ENCODE peak calls at places on chromosomes 4 and X, in six cellular contexts. A is right cardiac atrium, T is upper lobe of right lung, O is adipocyte, H is tibial nerve, J is pancreas. X is an unnamed sample.
A peak's percentile ranks its signal among the peaks of the same experiment; 100 is the strongest.

GRCh38 chrX:121876316-121876715 is 828.9 kb downstream of the GLUD2 start:
- DNase-seq in T (no peak), J (no peak), A (no peak), H (no peak), O (peak; percentile 76), X (no peak)

GRCh38 chr4:26953361-26953760 is 92.7 kb downstream of the STIM2 start:
- DNase-seq in A (no peak), O (peak; percentile 3), J (no peak), H (no peak), T (no peak), X (no peak)

GRCh38 chrX:74453178-74453577 is 31.9 kb downstream of the SLC16A2 start:
- DNase-seq in O (no peak), H (no peak), J (no peak), T (no peak), A (no peak), X (no peak)

GRCh38 chr4:83112239-83112638 is 2.3 kb downstream of the PLAC8 start:
- DNase-seq in O (no peak), T (no peak), A (no peak), J (no peak), H (no peak), X (peak; percentile 39)

GRCh38 chr4:6019316-6020263 is 1.4 kb upstream of the C4orf50 start:
- DNase-seq in O (peak; percentile 70), T (no peak), J (peak; percentile 57), A (no peak), H (no peak), X (peak; percentile 46)

GRCh38 chrX:17459008-17459407 is 84.0 kb downstream of the NHS start:
- DNase-seq in A (peak; percentile 49), T (no peak), J (no peak), O (peak; percentile 80), H (no peak), X (no peak)

GRCh38 chr4:97215426-97215825 is 927.9 kb downstream of the STPG2 start:
- DNase-seq in O (no peak), H (no peak), A (no peak), J (no peak), T (no peak), X (no peak)

GRCh38 chr4:26503427-26503826 is 13.1 kb upstream of the CCKAR start:
- DNase-seq in O (no peak), H (no peak), J (no peak), A (no peak), T (no peak), X (no peak)

GRCh38 chr4:155099231-155099630 is 109.2 kb upstream of the NPY2R start:
- DNase-seq in J (no peak), A (no peak), O (no peak), T (no peak), H (no peak), X (no peak)

GRCh38 chrX:45017946-45018345 is 145.0 kb downstream of the KDM6A start:
- DNase-seq in T (no peak), J (no peak), A (no peak), H (no peak), O (no peak), X (peak; percentile 14)

GRCh38 chrX:30786374-30786773 is 102.7 kb downstream of the TAB3 start:
- DNase-seq in J (no peak), O (no peak), T (no peak), H (no peak), A (no peak), X (no peak)

GRCh38 chr4:1480720-1481119 is 74.5 kb upstream of the NKX1-1 start:
- DNase-seq in A (no peak), O (no peak), H (no peak), T (peak; percentile 21), J (no peak), X (no peak)

GRCh38 chrX:41491267-41492004 is 44.3 kb downstream of the NYX start:
- DNase-seq in H (no peak), T (no peak), O (peak; percentile 80), A (no peak), J (no peak), X (no peak)

GRCh38 chr4:60724623-60725022 is 475.5 kb upstream of the ADGRL3 start:
- DNase-seq in J (no peak), A (no peak), H (no peak), T (no peak), O (peak; percentile 87), X (peak; percentile 0)

GRCh38 chrX:130170752-130171445 is 863 bp upstream of the RAB33A start:
- DNase-seq in J (no peak), A (peak; percentile 44), H (no peak), T (peak; percentile 61), O (peak; percentile 43), X (no peak)

GRCh38 chr4:184548651-184549341 is 74.4 kb upstream of the IRF2 start:
- DNase-seq in H (no peak), J (no peak), T (no peak), A (no peak), O (no peak), X (peak; percentile 92)

GRCh38 chr4:80986021-80986420 is 44.5 kb upstream of the BMP3 start:
- DNase-seq in T (no peak), A (no peak), H (no peak), O (no peak), J (no peak), X (no peak)

GRCh38 chr4:78784255-78784654 is 8.1 kb downstream of the BMP2K start:
- DNase-seq in J (no peak), A (no peak), O (peak; percentile 66), H (no peak), T (no peak), X (no peak)

GRCh38 chr4:126209117-126209516 is 894.4 kb downstream of the FAT4 start:
- DNase-seq in H (no peak), O (no peak), T (no peak), J (no peak), A (no peak), X (no peak)

GRCh38 chr4:145083891-145084640 is 13.9 kb downstream of the ANAPC10 start:
- DNase-seq in A (no peak), H (no peak), O (no peak), J (no peak), T (no peak), X (no peak)

GRCh38 chrX:3271485-3272186 is 74.8 kb downstream of the MXRA5 start:
- DNase-seq in O (peak; percentile 71), A (no peak), T (no peak), J (no peak), H (no peak), X (no peak)

GRCh38 chr4:6198278-6198677 is 2.1 kb downstream of the JAKMIP1 start:
- DNase-seq in T (no peak), J (no peak), H (no peak), A (no peak), O (no peak), X (no peak)

GRCh38 chrX:70527053-70527452 is 82.4 kb downstream of the DLG3 start:
- DNase-seq in T (no peak), A (no peak), J (no peak), O (no peak), H (no peak), X (no peak)

GRCh38 chr4:156169011-156169410 is 215.3 kb upstream of the CTSO start:
- DNase-seq in A (peak; percentile 29), O (peak; percentile 88), T (no peak), J (no peak), H (no peak), X (no peak)

GRCh38 chr4:185227131-185227551 is 17.7 kb downstream of the SNX25 start:
- DNase-seq in A (no peak), H (no peak), J (peak; percentile 81), O (no peak), T (no peak), X (peak; percentile 51)

GRCh38 chr4:183146478-183146877 is 47.4 kb downstream of the WWC2 start:
- DNase-seq in J (no peak), A (no peak), T (no peak), H (no peak), O (no peak), X (no peak)

GRCh38 chr4:82918091-82918490 is 17.6 kb downstream of the THAP9 start:
- DNase-seq in H (no peak), A (no peak), T (no peak), O (no peak), J (no peak), X (no peak)

GRCh38 chr4:79689735-79690134 is 281.7 kb upstream of the GK2 start:
- DNase-seq in O (no peak), H (no peak), J (no peak), A (no peak), T (no peak), X (no peak)

GRCh38 chrX:16838202-16839066 is 31.7 kb downstream of the RBBP7 start:
- DNase-seq in T (no peak), A (no peak), H (no peak), J (no peak), O (peak; percentile 78), X (no peak)

GRCh38 chr4:128354205-128354821 is 66.7 kb upstream of the PGRMC2 start:
- DNase-seq in O (peak; percentile 78), T (no peak), A (peak; percentile 45), J (peak; percentile 50), H (no peak), X (peak; percentile 67)

GRCh38 chr4:139743027-139743426 is 77.4 kb downstream of the MGST2 start:
- DNase-seq in H (no peak), A (no peak), O (no peak), J (no peak), T (no peak), X (no peak)

GRCh38 chr4:174173360-174173759 is 110.1 kb downstream of the FBXO8 start:
- DNase-seq in J (no peak), T (no peak), O (peak; percentile 61), H (no peak), A (no peak), X (no peak)

GRCh38 chr4:8865681-8866310 is 5.8 kb downstream of the HMX1 start:
- DNase-seq in O (no peak), H (no peak), A (no peak), J (no peak), T (no peak), X (no peak)

GRCh38 chr4:109702950-109703663 is at the start of gene CASP6:
- DNase-seq in J (peak; percentile 88), T (peak; percentile 95), A (peak; percentile 90), O (peak; percentile 90), H (peak; percentile 78), X (peak; percentile 92)
- H3K4me3 ChIP-seq in J (peak within 1 kb of the TSS; percentile 59), T (peak within 1 kb of the TSS; percentile 75), A (peak within 1 kb of the TSS; percentile 76), O (peak within 1 kb of the TSS; percentile 93), H (peak within 1 kb of the TSS; percentile 62), X (peak within 1 kb of the TSS; percentile 79)

GRCh38 chr4:7810792-7811535 is 128.7 kb downstream of the AFAP1 start:
- DNase-seq in A (peak; percentile 58), H (no peak), J (no peak), T (peak; percentile 48), O (no peak), X (no peak)
- H3K4me3 ChIP-seq in A (no peak overlapping the region), H (no peak overlapping the region), J (no peak overlapping the region), T (no peak overlapping the region), O (no peak overlapping the region), X (no peak overlapping the region)

DNA sequence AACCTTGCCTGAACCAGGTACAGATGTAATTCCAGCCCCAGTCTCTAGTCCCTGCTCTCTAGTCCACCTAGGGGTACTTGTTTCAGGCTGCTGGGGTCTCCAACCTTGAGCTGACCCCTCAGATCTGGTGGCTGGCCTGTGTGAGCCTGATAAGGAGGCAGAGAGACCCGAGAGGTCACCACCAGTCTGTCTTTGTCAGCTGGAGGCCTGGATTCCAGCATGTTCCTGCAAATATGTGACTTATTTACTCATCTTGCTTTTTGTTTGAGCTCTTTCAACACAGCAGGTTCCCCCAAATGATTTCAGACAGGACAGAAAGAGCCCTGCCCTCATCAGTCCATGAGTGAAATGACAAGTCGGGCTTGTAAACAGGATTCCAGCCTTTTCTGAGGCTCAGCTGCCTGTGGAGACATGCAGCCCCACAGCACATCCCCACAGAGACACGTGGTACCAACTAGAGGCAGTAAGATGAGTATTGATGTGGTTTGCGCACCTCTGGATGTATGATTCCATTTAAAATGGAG is 37.5 kb upstream of the STK26 start:
- DNase-seq in O (no peak), H (no peak), A (no peak), T (no peak), J (no peak), X (no peak)
- H3K4me3 ChIP-seq in O (no peak overlapping the region), H (no peak overlapping the region), A (no peak overlapping the region), T (no peak overlapping the region), J (no peak overlapping the region), X (no peak overlapping the region)

GRCh38 chr4:117661673-117662072 is 372.6 kb upstream of the NDST3 start:
- DNase-seq in A (no peak), J (no peak), T (no peak), H (no peak), O (no peak), X (no peak)
- H3K4me3 ChIP-seq in A (no peak overlapping the region), J (no peak overlapping the region), T (no peak overlapping the region), H (no peak overlapping the region), O (no peak overlapping the region), X (no peak overlapping the region)